ENCODE peak calls at places on chromosomes 12 and 14, in six cellular contexts. D is GM20000; Q is NT2/D1; X is stimulated activated effector memory CD8-positive, alpha-beta T cell treated with anti-CD3 and anti-CD28 coated beads, Interleukin-12 subunit alpha, Interleukin-12 subunit beta, amount 100 ng/mL, for 72 hours; I is kidney; H is activated CD8-positive, alpha-beta memory T cell treated with anti-CD3 and anti-CD28 coated beads for 1 hour. J is an unnamed sample.

GRCh38 chr12:111759991-111760390 is 6.7 kb upstream of the ALDH2 start:
- DNase-seq in H (no peak), Q (no peak), D (no peak), I (no peak), X (no peak), J (no peak)

GRCh38 chr14:32457213-32457920 is 128.3 kb downstream of the AKAP6 start:
- DNase-seq in D (no peak), Q (no peak), H (no peak), I (no peak), X (no peak), J (no peak)

GRCh38 chr12:9646794-9647622 is 22.5 kb upstream of the CLEC2D start:
- DNase-seq in I (no peak), D (no peak), H (no peak), X (no peak), Q (peak; percentile 51), J (peak; percentile 34)

GRCh38 chr12:87930033-87930432 is 99.2 kb downstream of the C12orf50 start:
- DNase-seq in D (no peak), I (no peak), X (no peak), Q (no peak), H (no peak), J (no peak)

GRCh38 chr12:7642876-7643309 is 22.8 kb downstream of the APOBEC1 start:
- DNase-seq in Q (peak; percentile 71), D (no peak), I (no peak), X (no peak), H (no peak), J (peak; percentile 51)

GRCh38 chr14:94340533-94340932 is 17.4 kb upstream of the SERPINA6 start:
- DNase-seq in X (no peak), I (no peak), D (no peak), Q (no peak), H (no peak), J (no peak)

GRCh38 chr14:94054401-94054800 is 26.6 kb downstream of the DDX24 start:
- DNase-seq in X (no peak), I (no peak), H (no peak), D (no peak), Q (no peak), J (no peak)

GRCh38 chr14:101561145-101561896 is at the start of gene DIO3:
- DNase-seq in D (no peak), Q (peak; percentile 68), X (no peak), I (peak; percentile 64), H (no peak), J (no peak)

GRCh38 chr12:82299617-82300016 is 58.6 kb downstream of the CCDC59 start:
- DNase-seq in D (no peak), X (no peak), Q (peak; percentile 8), I (no peak), H (no peak), J (no peak)

GRCh38 chr12:122878780-122879612 is 16.9 kb downstream of the VPS37B start:
- DNase-seq in I (no peak), H (no peak), X (no peak), D (no peak), Q (no peak), J (peak; percentile 82)

GRCh38 chr12:80829767-80830166 is 108.0 kb downstream of the LIN7A start:
- DNase-seq in Q (no peak), H (no peak), I (no peak), X (no peak), D (no peak), J (no peak)

GRCh38 chr12:120467439-120467838 is 2.1 kb downstream of the SRSF9 start:
- DNase-seq in Q (no peak), I (no peak), H (no peak), D (no peak), X (no peak), J (no peak)

GRCh38 chr12:105831372-105831771 is 307.4 kb downstream of the NUAK1 start:
- DNase-seq in Q (no peak), D (no peak), I (no peak), X (no peak), H (no peak), J (no peak)

GRCh38 chr12:47754881-47755280 is 3.8 kb downstream of the RAPGEF3 start:
- DNase-seq in Q (no peak), H (no peak), X (no peak), D (peak; percentile 37), I (peak; percentile 80), J (peak; percentile 70)

GRCh38 chr14:75636100-75636692 is 24.5 kb downstream of the ERG28 start:
- DNase-seq in Q (no peak), H (no peak), I (peak; percentile 85), X (no peak), D (no peak), J (no peak)

GRCh38 chr14:102510616-102511520 is 1.3 kb upstream of the ANKRD9 start:
- DNase-seq in X (no peak), Q (peak; percentile 50), D (no peak), H (no peak), I (no peak), J (no peak)

GRCh38 chr12:11689591-11690158 is 40.2 kb downstream of the ETV6 start:
- DNase-seq in X (no peak), I (no peak), Q (no peak), H (no peak), D (no peak), J (no peak)

GRCh38 chr14:97946291-97946690 is 1149.1 kb downstream of the VRK1 start:
- DNase-seq in Q (no peak), H (no peak), I (no peak), X (no peak), D (no peak), J (no peak)

GRCh38 chr12:54371328-54372112 is 7.2 kb upstream of the GPR84 start:
- DNase-seq in X (no peak), H (no peak), D (no peak), Q (no peak), I (peak; percentile 94), J (peak; percentile 53)

GRCh38 chr14:31788340-31788739 is 227.1 kb downstream of the NUBPL start:
- DNase-seq in Q (no peak), X (no peak), I (no peak), H (no peak), D (no peak), J (no peak)

GRCh38 chr12:85948340-85948739 is 74.2 kb downstream of the NTS start:
- DNase-seq in D (no peak), Q (no peak), X (no peak), I (no peak), H (no peak), J (no peak)

GRCh38 chr12:90514325-90514724 is 440.7 kb downstream of the CCER1 start:
- DNase-seq in Q (no peak), I (no peak), X (no peak), H (no peak), D (no peak), J (no peak)

GRCh38 chr12:5787828-5788227 is 157.2 kb downstream of the ANO2 start:
- DNase-seq in X (no peak), D (no peak), I (no peak), Q (no peak), H (no peak), J (no peak)

GRCh38 chr14:102900631-102901571 is 21.6 kb upstream of the AMN start:
- DNase-seq in X (no peak), D (peak; percentile 74), Q (no peak), I (no peak), H (no peak), J (no peak)

GRCh38 chr14:96121660-96122395 is 82.7 kb downstream of the C14orf132 start:
- DNase-seq in X (no peak), H (no peak), I (no peak), Q (no peak), D (no peak), J (no peak)

GRCh38 chr12:20451759-20452158 is 83.4 kb downstream of the PDE3A start:
- DNase-seq in X (no peak), H (no peak), Q (no peak), I (no peak), D (no peak), J (no peak)

GRCh38 chr14:31271648-31272047 is 64.1 kb upstream of the HECTD1 start:
- DNase-seq in X (no peak), D (no peak), I (no peak), Q (no peak), H (no peak), J (no peak)

GRCh38 chr14:64944861-64945260 is 2.3 kb upstream of the GPX2 start:
- DNase-seq in X (no peak), D (no peak), I (peak; percentile 12), Q (no peak), H (no peak), J (no peak)

GRCh38 chr14:99875421-99875820 is 82.2 kb downstream of the EML1 start:
- DNase-seq in D (no peak), X (no peak), H (no peak), Q (no peak), I (no peak), J (no peak)

GRCh38 chr14:85279407-85279806 is 250.5 kb upstream of the FLRT2 start:
- DNase-seq in H (no peak), X (no peak), I (no peak), D (no peak), Q (no peak), J (no peak)

GRCh38 chr12:51076235-51076930 is 7.0 kb downstream of the CSRNP2 start:
- DNase-seq in H (no peak), D (no peak), I (no peak), X (no peak), Q (no peak), J (no peak)

GRCh38 chr12:15322164-15323054 is at the start of gene PTPRO:
- DNase-seq in D (no peak), I (peak; percentile 61), H (no peak), X (no peak), Q (peak; percentile 77), J (no peak)

GRCh38 chr12:41250748-41251147 is 62.6 kb downstream of the PDZRN4 start:
- DNase-seq in X (no peak), Q (no peak), D (no peak), H (no peak), I (no peak), J (no peak)

GRCh38 chr12:108597559-108598471 is at the start of gene TMEM119:
- DNase-seq in Q (no peak), X (no peak), D (no peak), H (no peak), I (peak; percentile 87), J (no peak)

GRCh38 chr14:100873083-100873482 is 30.4 kb downstream of the RTL1 start:
- DNase-seq in H (no peak), X (no peak), D (no peak), Q (no peak), I (peak; percentile 27), J (no peak)

GRCh38 chr12:52058631-52059324 is 7.5 kb downstream of the NR4A1 start:
- DNase-seq in D (no peak), Q (no peak), I (no peak), X (no peak), H (no peak), J (no peak)

GRCh38 chr12:85834378-85834777 is 1.8 kb downstream of the RASSF9 start:
- DNase-seq in H (no peak), Q (no peak), I (no peak), X (no peak), D (no peak), J (no peak)

GRCh38 chr12:83474369-83474768 is 787.7 kb downstream of the TMTC2 start:
- DNase-seq in D (no peak), I (no peak), H (no peak), Q (no peak), X (no peak), J (no peak)

GRCh38 chr14:87955501-87955900 is 37.5 kb downstream of the GALC start:
- DNase-seq in H (no peak), X (no peak), Q (no peak), D (no peak), I (no peak), J (no peak)